ENCODE peak calls at places on chromosomes 12 and 14, in eight cellular contexts. One of them, this sample, is unnamed.

GRCh38 chr12:99079811-99080210 is 434.7 kb downstream of the APAF1 start:
- DNase-seq in RWPE1: no peak
- DNase-seq in IMR-90: no peak
- DNase-seq in colonic mucosa: no peak
- DNase-seq in fibroblast of lung: no peak
- DNase-seq in dorsolateral prefrontal cortex: no peak
- DNase-seq in cardiac muscle cell: no peak
- DNase-seq in WERI-Rb-1: no peak
- DNase-seq in this sample: no peak

GRCh38 chr12:120928864-120929652 is 24.9 kb upstream of the SPPL3 start:
- DNase-seq in RWPE1: peak
- DNase-seq in IMR-90: no peak
- DNase-seq in colonic mucosa: peak
- DNase-seq in fibroblast of lung: no peak
- DNase-seq in dorsolateral prefrontal cortex: no peak
- DNase-seq in cardiac muscle cell: no peak
- DNase-seq in WERI-Rb-1: no peak
- DNase-seq in this sample: peak

GRCh38 chr14:79395061-79395460 is 816.2 kb downstream of the DIO2 start:
- DNase-seq in RWPE1: no peak
- DNase-seq in IMR-90: peak
- DNase-seq in colonic mucosa: no peak
- DNase-seq in fibroblast of lung: peak
- DNase-seq in dorsolateral prefrontal cortex: no peak
- DNase-seq in cardiac muscle cell: peak
- DNase-seq in WERI-Rb-1: no peak
- DNase-seq in this sample: no peak

GRCh38 chr14:61525293-61526011 is 169.9 kb upstream of the HIF1A start:
- DNase-seq in RWPE1: peak
- DNase-seq in IMR-90: peak
- DNase-seq in colonic mucosa: peak
- DNase-seq in fibroblast of lung: peak
- DNase-seq in dorsolateral prefrontal cortex: peak
- DNase-seq in cardiac muscle cell: peak
- DNase-seq in WERI-Rb-1: no peak
- DNase-seq in this sample: peak

GRCh38 chr12:104276192-104277131 is 27.1 kb upstream of the EID3 start:
- DNase-seq in RWPE1: no peak
- DNase-seq in IMR-90: no peak
- DNase-seq in colonic mucosa: peak
- DNase-seq in fibroblast of lung: no peak
- DNase-seq in dorsolateral prefrontal cortex: no peak
- DNase-seq in cardiac muscle cell: no peak
- DNase-seq in WERI-Rb-1: no peak
- DNase-seq in this sample: no peak

GRCh38 chr14:77511486-77512162 is 13.0 kb upstream of the ISM2 start:
- DNase-seq in RWPE1: no peak
- DNase-seq in IMR-90: no peak
- DNase-seq in colonic mucosa: no peak
- DNase-seq in fibroblast of lung: peak
- DNase-seq in dorsolateral prefrontal cortex: no peak
- DNase-seq in cardiac muscle cell: peak
- DNase-seq in WERI-Rb-1: no peak
- DNase-seq in this sample: no peak

GRCh38 chr12:29088611-29089219 is 60.4 kb upstream of the FAR2 start:
- DNase-seq in RWPE1: peak
- DNase-seq in IMR-90: peak
- DNase-seq in colonic mucosa: no peak
- DNase-seq in fibroblast of lung: peak
- DNase-seq in dorsolateral prefrontal cortex: no peak
- DNase-seq in cardiac muscle cell: peak
- DNase-seq in WERI-Rb-1: no peak
- DNase-seq in this sample: no peak

GRCh38 chr12:110921262-110921661 is 883 bp upstream of the MYL2 start:
- DNase-seq in RWPE1: peak
- DNase-seq in IMR-90: peak
- DNase-seq in colonic mucosa: no peak
- DNase-seq in fibroblast of lung: peak
- DNase-seq in dorsolateral prefrontal cortex: no peak
- DNase-seq in cardiac muscle cell: peak
- DNase-seq in WERI-Rb-1: no peak
- DNase-seq in this sample: no peak

GRCh38 chr14:104874571-104875411 is 9.7 kb downstream of the CEP170B start:
- DNase-seq in RWPE1: no peak
- DNase-seq in IMR-90: no peak
- DNase-seq in colonic mucosa: no peak
- DNase-seq in fibroblast of lung: no peak
- DNase-seq in dorsolateral prefrontal cortex: no peak
- DNase-seq in cardiac muscle cell: no peak
- DNase-seq in WERI-Rb-1: no peak
- DNase-seq in this sample: no peak

GRCh38 chr12:54017845-54018607 is 9.2 kb downstream of the HOXC8 start:
- DNase-seq in RWPE1: peak
- DNase-seq in IMR-90: peak
- DNase-seq in colonic mucosa: peak
- DNase-seq in fibroblast of lung: peak
- DNase-seq in dorsolateral prefrontal cortex: peak
- DNase-seq in cardiac muscle cell: peak
- DNase-seq in WERI-Rb-1: peak
- DNase-seq in this sample: peak

GRCh38 chr14:52494444-52494843 is 57.9 kb downstream of the TXNDC16 start:
- DNase-seq in RWPE1: no peak
- DNase-seq in IMR-90: no peak
- DNase-seq in colonic mucosa: no peak
- DNase-seq in fibroblast of lung: peak
- DNase-seq in dorsolateral prefrontal cortex: no peak
- DNase-seq in cardiac muscle cell: no peak
- DNase-seq in WERI-Rb-1: no peak
- DNase-seq in this sample: no peak

GRCh38 chr12:106149096-106149784 is 10.5 kb upstream of the NUAK1 start:
- DNase-seq in RWPE1: peak
- DNase-seq in IMR-90: peak
- DNase-seq in colonic mucosa: peak
- DNase-seq in fibroblast of lung: peak
- DNase-seq in dorsolateral prefrontal cortex: no peak
- DNase-seq in cardiac muscle cell: peak
- DNase-seq in WERI-Rb-1: peak
- DNase-seq in this sample: peak

GRCh38 chr14:31926652-31927347 is 150.3 kb upstream of the ARHGAP5 start:
- DNase-seq in RWPE1: no peak
- DNase-seq in IMR-90: peak
- DNase-seq in colonic mucosa: no peak
- DNase-seq in fibroblast of lung: peak
- DNase-seq in dorsolateral prefrontal cortex: no peak
- DNase-seq in cardiac muscle cell: no peak
- DNase-seq in WERI-Rb-1: no peak
- DNase-seq in this sample: no peak

GRCh38 chr14:70887207-70888150 is 19.8 kb upstream of the PCNX1 start:
- DNase-seq in RWPE1: no peak
- DNase-seq in IMR-90: peak
- DNase-seq in colonic mucosa: no peak
- DNase-seq in fibroblast of lung: peak
- DNase-seq in dorsolateral prefrontal cortex: no peak
- DNase-seq in cardiac muscle cell: peak
- DNase-seq in WERI-Rb-1: no peak
- DNase-seq in this sample: no peak

GRCh38 chr14:69464829-69465228 is 19.7 kb upstream of the PLEKHD1 start:
- DNase-seq in RWPE1: peak
- DNase-seq in IMR-90: peak
- DNase-seq in colonic mucosa: no peak
- DNase-seq in fibroblast of lung: peak
- DNase-seq in dorsolateral prefrontal cortex: no peak
- DNase-seq in cardiac muscle cell: peak
- DNase-seq in WERI-Rb-1: no peak
- DNase-seq in this sample: no peak

GRCh38 chr12:27277846-27278260 is 33.8 kb downstream of the STK38L start:
- DNase-seq in RWPE1: peak
- DNase-seq in IMR-90: peak
- DNase-seq in colonic mucosa: peak
- DNase-seq in fibroblast of lung: peak
- DNase-seq in dorsolateral prefrontal cortex: no peak
- DNase-seq in cardiac muscle cell: peak
- DNase-seq in WERI-Rb-1: peak
- DNase-seq in this sample: peak

DNA sequence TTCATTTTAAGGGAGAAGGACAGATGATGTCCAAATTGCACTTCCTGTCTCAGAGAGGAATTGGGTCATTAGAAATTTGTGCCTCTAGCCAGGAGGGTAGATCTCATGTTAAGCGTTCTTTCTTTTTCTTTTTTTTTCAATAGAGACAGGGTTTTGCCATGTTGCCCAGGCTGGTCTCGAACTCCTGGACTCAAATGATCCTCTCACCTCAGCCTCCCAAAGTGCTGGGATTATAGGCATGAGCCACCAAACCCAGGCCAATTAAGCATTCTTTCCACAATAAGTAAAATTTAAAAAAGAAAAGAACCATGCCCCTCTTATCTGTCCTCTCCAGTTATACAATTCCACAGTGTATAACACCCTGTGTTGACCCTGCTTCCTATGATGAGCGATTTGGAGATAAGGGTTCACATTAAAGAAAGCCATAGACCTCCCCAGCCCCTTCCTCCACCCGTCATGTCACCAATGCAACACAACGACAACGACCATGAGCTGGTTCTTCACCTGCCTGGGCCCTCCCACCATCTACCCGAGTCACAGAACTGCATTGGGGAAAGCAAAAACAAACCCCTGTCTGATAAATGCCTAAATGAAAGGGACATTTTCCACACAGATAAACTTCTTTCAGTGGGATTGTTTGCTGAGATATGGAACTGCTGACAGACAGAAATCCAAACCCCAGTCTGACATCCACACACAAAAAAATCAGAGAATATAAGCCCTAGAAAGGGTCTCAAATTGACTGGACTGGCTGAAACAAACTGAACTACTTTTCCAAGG is 37.3 kb downstream of the SSH1 start:
- DNase-seq in RWPE1: no peak
- DNase-seq in IMR-90: no peak
- DNase-seq in colonic mucosa: no peak
- DNase-seq in fibroblast of lung: no peak
- DNase-seq in dorsolateral prefrontal cortex: no peak
- DNase-seq in cardiac muscle cell: no peak
- DNase-seq in WERI-Rb-1: no peak
- DNase-seq in this sample: no peak
- H3K27ac ChIP-seq in RWPE1: peak
- H3K27ac ChIP-seq in IMR-90: peak
- H3K27ac ChIP-seq in colonic mucosa: no peak
- H3K27ac ChIP-seq in fibroblast of lung: no peak
- H3K27ac ChIP-seq in dorsolateral prefrontal cortex: no peak
- H3K27ac ChIP-seq in cardiac muscle cell: peak
- H3K27ac ChIP-seq in WERI-Rb-1: peak
- H3K27ac ChIP-seq in this sample: peak

GRCh38 chr14:90398841-90399540 is 2.2 kb downstream of the CALM1 start:
- DNase-seq in RWPE1: no peak
- DNase-seq in IMR-90: no peak
- DNase-seq in colonic mucosa: no peak
- DNase-seq in fibroblast of lung: no peak
- DNase-seq in dorsolateral prefrontal cortex: no peak
- DNase-seq in cardiac muscle cell: no peak
- DNase-seq in WERI-Rb-1: no peak
- DNase-seq in this sample: no peak

GRCh38 chr14:90397401-90398314 is 829 bp downstream of the CALM1 start:
- DNase-seq in RWPE1: peak
- DNase-seq in IMR-90: peak
- DNase-seq in colonic mucosa: peak
- DNase-seq in fibroblast of lung: peak
- DNase-seq in dorsolateral prefrontal cortex: peak
- DNase-seq in cardiac muscle cell: peak
- DNase-seq in WERI-Rb-1: peak
- DNase-seq in this sample: peak

GRCh38 chr14:90393966-90394365 is 2.9 kb upstream of the CALM1 start:
- DNase-seq in RWPE1: no peak
- DNase-seq in IMR-90: no peak
- DNase-seq in colonic mucosa: no peak
- DNase-seq in fibroblast of lung: no peak
- DNase-seq in dorsolateral prefrontal cortex: no peak
- DNase-seq in cardiac muscle cell: no peak
- DNase-seq in WERI-Rb-1: no peak
- DNase-seq in this sample: no peak

GRCh38 chr14:90398315-90398811 is 1.5 kb downstream of the CALM1 start:
- DNase-seq in RWPE1: peak
- DNase-seq in IMR-90: no peak
- DNase-seq in colonic mucosa: peak
- DNase-seq in fibroblast of lung: no peak
- DNase-seq in dorsolateral prefrontal cortex: no peak
- DNase-seq in cardiac muscle cell: peak
- DNase-seq in WERI-Rb-1: peak
- DNase-seq in this sample: peak

GRCh38 chr14:90396342-90397339 is at the start of gene CALM1:
- DNase-seq in RWPE1: peak
- DNase-seq in IMR-90: peak
- DNase-seq in colonic mucosa: peak
- DNase-seq in fibroblast of lung: peak
- DNase-seq in dorsolateral prefrontal cortex: peak
- DNase-seq in cardiac muscle cell: peak
- DNase-seq in WERI-Rb-1: peak
- DNase-seq in this sample: peak
- H3K27ac ChIP-seq in RWPE1: peak
- H3K27ac ChIP-seq in IMR-90: peak
- H3K27ac ChIP-seq in colonic mucosa: peak
- H3K27ac ChIP-seq in fibroblast of lung: peak
- H3K27ac ChIP-seq in dorsolateral prefrontal cortex: peak
- H3K27ac ChIP-seq in cardiac muscle cell: no peak
- H3K27ac ChIP-seq in WERI-Rb-1: peak
- H3K27ac ChIP-seq in this sample: peak

DNA sequence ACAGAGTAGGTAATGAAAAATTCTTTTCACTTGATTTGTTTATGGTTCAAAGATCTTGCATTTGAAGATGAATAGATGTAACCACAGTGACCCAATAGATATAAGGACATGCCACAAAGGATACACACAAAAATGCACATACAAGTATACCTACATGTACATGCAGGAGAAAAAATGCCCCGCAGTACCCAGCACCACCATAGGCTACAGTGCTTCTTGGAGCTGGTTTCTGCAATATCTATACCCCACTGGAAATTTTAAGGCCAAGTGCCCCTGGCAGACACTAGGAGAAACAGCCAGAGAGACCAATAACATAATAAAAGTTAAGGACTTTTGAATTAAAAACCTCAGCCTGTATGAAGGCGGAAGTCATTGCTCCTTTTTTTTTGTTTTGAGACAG is 12.1 kb upstream of the STAC3 start:
- DNase-seq in RWPE1: no peak
- DNase-seq in IMR-90: no peak
- DNase-seq in colonic mucosa: no peak
- DNase-seq in fibroblast of lung: no peak
- DNase-seq in dorsolateral prefrontal cortex: no peak
- DNase-seq in cardiac muscle cell: no peak
- DNase-seq in WERI-Rb-1: no peak
- DNase-seq in this sample: no peak
- H3K27ac ChIP-seq in RWPE1: no peak
- H3K27ac ChIP-seq in IMR-90: no peak
- H3K27ac ChIP-seq in colonic mucosa: no peak
- H3K27ac ChIP-seq in fibroblast of lung: no peak
- H3K27ac ChIP-seq in dorsolateral prefrontal cortex: no peak
- H3K27ac ChIP-seq in cardiac muscle cell: no peak
- H3K27ac ChIP-seq in WERI-Rb-1: peak
- H3K27ac ChIP-seq in this sample: no peak

DNA sequence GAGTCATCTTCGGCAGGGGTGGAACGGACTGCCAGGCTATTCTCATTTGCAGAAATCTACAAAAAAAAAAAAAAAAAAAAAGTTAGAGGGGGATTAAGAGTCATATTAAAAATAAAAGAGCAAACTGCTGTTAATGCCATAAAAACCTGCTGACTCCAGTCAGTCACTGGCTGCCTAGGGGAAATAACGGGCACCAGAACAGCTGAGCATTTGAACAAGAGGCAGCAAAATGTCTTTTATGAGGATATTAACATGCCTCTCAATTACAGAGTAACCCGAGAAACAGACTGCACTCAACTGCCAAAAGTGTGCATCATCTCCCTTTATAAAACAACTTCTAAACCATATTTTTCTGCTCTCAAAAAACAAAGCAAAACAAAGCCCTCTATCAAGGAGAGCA is 28.7 kb upstream of the CERS5 start:
- DNase-seq in RWPE1: no peak
- DNase-seq in IMR-90: no peak
- DNase-seq in colonic mucosa: no peak
- DNase-seq in fibroblast of lung: no peak
- DNase-seq in dorsolateral prefrontal cortex: no peak
- DNase-seq in cardiac muscle cell: no peak
- DNase-seq in WERI-Rb-1: no peak
- DNase-seq in this sample: no peak
- H3K27ac ChIP-seq in RWPE1: no peak
- H3K27ac ChIP-seq in IMR-90: peak
- H3K27ac ChIP-seq in colonic mucosa: no peak
- H3K27ac ChIP-seq in fibroblast of lung: no peak
- H3K27ac ChIP-seq in dorsolateral prefrontal cortex: no peak
- H3K27ac ChIP-seq in cardiac muscle cell: no peak
- H3K27ac ChIP-seq in WERI-Rb-1: no peak
- H3K27ac ChIP-seq in this sample: no peak

This sample was measured in transverse colon.